ENCODE peak calls at places on chromosome 17, in seven cellular contexts. S is IMR-90, N is gastrocnemius medialis, I is prostate gland, T is lower leg skin, W is testis, O is H54. B is an unnamed sample.

GRCh38 chr17:61833536-61834203 is 29.7 kb downstream of the BRIP1 start:
- DNase-seq in S (peak; percentile 76), N (no peak), I (no peak), T (no peak), W (no peak), O (peak; percentile 26), B (no peak)

GRCh38 chr17:73952498-73953205 is 250.8 kb upstream of the RPL38 start:
- DNase-seq in S (no peak), N (no peak), I (no peak), T (peak; percentile 85), W (peak; percentile 54), O (no peak), B (peak; percentile 14)

GRCh38 chr17:37458805-37459204 is 30.9 kb upstream of the DUSP14 start:
- DNase-seq in S (peak; percentile 84), N (no peak), I (no peak), T (no peak), W (no peak), O (peak; percentile 47), B (no peak)

GRCh38 chr17:19302791-19303233 is 59.7 kb downstream of the B9D1 start:
- DNase-seq in S (no peak), N (no peak), I (no peak), T (no peak), W (no peak), O (no peak), B (no peak)

GRCh38 chr17:44901323-44901965 is 2.2 kb upstream of the EFTUD2 start:
- DNase-seq in S (peak; percentile 79), N (no peak), I (no peak), T (peak; percentile 8), W (no peak), O (peak; percentile 84), B (no peak)

GRCh38 chr17:48612854-48613691 is 2.0 kb downstream of the HOXB8 start:
- DNase-seq in S (peak; percentile 61), N (no peak), I (no peak), T (peak; percentile 91), W (no peak), O (no peak), B (peak; percentile 47)

GRCh38 chr17:7219812-7220592 is at the start of the genes ACADVL and DLG4:
- DNase-seq in S (peak; percentile 86), N (peak; percentile 89), I (peak; percentile 88), T (peak; percentile 99), W (peak; percentile 91), O (peak; percentile 86), B (peak; percentile 84)

GRCh38 chr17:82030470-82031302 is 792 bp upstream of the RAC3 start:
- DNase-seq in S (peak; percentile 79), N (peak; percentile 68), I (peak; percentile 83), T (peak; percentile 97), W (peak; percentile 86), O (no peak), B (peak; percentile 83)

GRCh38 chr17:4538236-4539002 is 16.8 kb downstream of the MYBBP1A start:
- DNase-seq in S (no peak), N (no peak), I (no peak), T (no peak), W (no peak), O (no peak), B (no peak)

GRCh38 chr17:29573871-29574731 is 5.6 kb downstream of the TP53I13 start:
- DNase-seq in S (no peak), N (no peak), I (no peak), T (peak; percentile 70), W (no peak), O (no peak), B (no peak)
- TF ChIP-seq POLR2A in S (no peak), N (no peak), I (no peak), T (no peak), W (no peak), O (no peak), B (no peak)

GRCh38 chr17:17479209-17479608 is 2.4 kb downstream of the MED9 start:
- DNase-seq in S (no peak), N (no peak), I (no peak), T (no peak), W (no peak), O (no peak), B (peak; percentile 20)

GRCh38 chr17:17480593-17481148 is 3.9 kb downstream of the MED9 start:
- DNase-seq in S (no peak), N (no peak), I (no peak), T (no peak), W (no peak), O (no peak), B (no peak)

GRCh38 chr17:17474341-17474740 is 2.5 kb upstream of the MED9 start:
- DNase-seq in S (no peak), N (no peak), I (no peak), T (no peak), W (no peak), O (no peak), B (no peak)

GRCh38 chr17:17472333-17472920 is 4.4 kb upstream of the MED9 start:
- DNase-seq in S (no peak), N (no peak), I (no peak), T (no peak), W (no peak), O (no peak), B (no peak)

GRCh38 chr17:17476865-17477467 is at the start of gene MED9:
- DNase-seq in S (peak; percentile 85), N (peak; percentile 83), I (peak; percentile 88), T (peak; percentile 98), W (peak; percentile 94), O (peak; percentile 94), B (peak; percentile 98)
- TF ChIP-seq POLR2A in S (peak; percentile 49), N (peak; percentile 78), I (peak; percentile 54), T (no peak), W (no peak), O (peak; percentile 63), B (peak; percentile 71)

GRCh38 chr17:15346196-15346595 is 4.8 kb upstream of the TEKT3 start:
- DNase-seq in S (no peak), N (no peak), I (no peak), T (no peak), W (no peak), O (no peak), B (no peak)
- TF ChIP-seq POLR2A in S (no peak), N (no peak), I (no peak), T (no peak), W (no peak), O (no peak), B (no peak)

GRCh38 chr17:69506489-69506888 is 92.0 kb downstream of the MAP2K6 start:
- DNase-seq in S (no peak), N (no peak), I (no peak), T (no peak), W (no peak), O (no peak), B (peak; percentile 1)

GRCh38 chr17:69508814-69509213 is 94.3 kb downstream of the MAP2K6 start:
- DNase-seq in S (no peak), N (no peak), I (no peak), T (no peak), W (no peak), O (no peak), B (no peak)

GRCh38 chr17:69503711-69504110 is 89.2 kb downstream of the MAP2K6 start:
- DNase-seq in S (no peak), N (no peak), I (no peak), T (no peak), W (no peak), O (no peak), B (no peak)

GRCh38 chr17:69502488-69502887 is 88.0 kb downstream of the MAP2K6 start:
- DNase-seq in S (no peak), N (no peak), I (no peak), T (no peak), W (no peak), O (no peak), B (no peak)

GRCh38 chr17:69505740-69506139 is 91.2 kb downstream of the MAP2K6 start:
- DNase-seq in S (no peak), N (no peak), I (no peak), T (no peak), W (no peak), O (no peak), B (no peak)
- TF ChIP-seq POLR2A in S (no peak), N (no peak), I (no peak), T (no peak), W (no peak), O (no peak), B (no peak)

DNA sequence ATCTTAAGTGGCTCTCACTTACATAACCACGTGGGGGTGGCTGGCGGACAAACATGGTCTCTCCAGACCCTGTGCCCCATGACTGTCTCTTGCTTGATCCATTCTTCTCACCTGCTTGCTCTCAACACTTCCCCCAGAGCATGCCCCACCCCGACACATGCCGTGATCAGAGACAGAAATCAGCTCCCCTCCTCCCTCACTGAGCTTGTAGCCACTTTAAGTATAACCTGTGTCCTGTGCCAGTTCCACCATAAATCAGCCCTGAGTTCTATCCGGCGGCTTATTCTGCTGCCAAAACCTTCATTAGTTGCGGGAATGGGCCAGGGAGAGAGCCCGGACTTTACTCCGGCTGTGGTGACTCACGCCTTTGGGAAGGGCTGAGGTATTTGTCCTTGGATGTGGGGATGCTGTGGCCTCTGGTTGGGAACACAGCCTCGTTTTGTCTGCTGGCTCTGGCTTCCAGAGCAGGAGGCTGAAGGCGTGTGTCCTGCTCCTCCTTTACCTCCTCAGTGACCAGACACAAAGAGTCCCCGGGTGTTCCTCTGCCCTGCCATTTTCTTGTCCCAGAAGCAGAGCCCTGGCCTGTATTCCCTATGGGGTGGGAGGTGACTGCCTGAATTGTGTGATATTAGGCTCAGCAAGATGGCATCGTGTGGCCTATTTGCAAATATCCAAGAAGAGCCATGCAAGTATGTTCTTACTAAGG is 21.1 kb downstream of the ANKRD40 start:
- DNase-seq in S (peak; percentile 61), N (peak; percentile 38), I (peak; percentile 68), T (no peak), W (peak; percentile 87), O (peak; percentile 93), B (no peak)
- TF ChIP-seq POLR2A in S (no peak), N (no peak), I (no peak), T (no peak), W (no peak), O (no peak), B (no peak)

GRCh38 chr17:63833026-63833740 is 5.7 kb upstream of the FTSJ3 start:
- DNase-seq in S (no peak), N (no peak), I (no peak), T (no peak), W (no peak), O (no peak), B (no peak)

GRCh38 chr17:63832014-63832413 is 4.6 kb upstream of the FTSJ3 start:
- DNase-seq in S (no peak), N (no peak), I (no peak), T (no peak), W (no peak), O (no peak), B (no peak)

GRCh38 chr17:63833741-63834373 is 6.4 kb upstream of the FTSJ3 start:
- DNase-seq in S (no peak), N (no peak), I (no peak), T (no peak), W (no peak), O (no peak), B (no peak)

GRCh38 chr17:63831505-63831904 is 4.0 kb upstream of the FTSJ3 start:
- DNase-seq in S (no peak), N (no peak), I (no peak), T (no peak), W (no peak), O (no peak), B (no peak)

GRCh38 chr17:63832455-63832854 is 5.0 kb upstream of the FTSJ3 start:
- DNase-seq in S (no peak), N (no peak), I (no peak), T (no peak), W (no peak), O (no peak), B (no peak)
- TF ChIP-seq POLR2A in S (no peak), N (no peak), I (no peak), T (no peak), W (no peak), O (no peak), B (no peak)

B was measured in erythroblast.